ENCODE peak calls at places on chromosomes 4 and X, in five cellular contexts. L, F, B, W and I are unnamed samples.

GRCh38 chr4:4599886-4600285 is 58.0 kb upstream of the STX18 start:
- DNase-seq in L (no peak), F (no peak), B (no peak), W (no peak), I (no peak)

GRCh38 chr4:16123356-16124084 is 39.7 kb upstream of the PROM1 start:
- DNase-seq in L (no peak), F (no peak), B (no peak), W (no peak), I (no peak)

GRCh38 chr4:165112258-165113156 is at the start of gene TMEM192:
- DNase-seq in L (peak; percentile 75), F (peak; percentile 85), B (peak; percentile 88), W (peak; percentile 84), I (no peak)

GRCh38 chrX:110836982-110837381 is 41.4 kb upstream of the CHRDL1 start:
- DNase-seq in L (no peak), F (no peak), B (no peak), W (no peak), I (no peak)

GRCh38 chr4:186342582-186342981 is 76.6 kb downstream of the F11 start:
- DNase-seq in L (no peak), F (no peak), B (no peak), W (no peak), I (no peak)

GRCh38 chr4:147570616-147571015 is 46.6 kb upstream of the TMEM184C start:
- DNase-seq in L (no peak), F (no peak), B (no peak), W (no peak), I (no peak)

GRCh38 chr4:159014896-159015295 is 88.0 kb upstream of the RAPGEF2 start:
- DNase-seq in L (no peak), F (no peak), B (no peak), W (no peak), I (no peak)

GRCh38 chr4:3483471-3483921 is 20.4 kb downstream of the DOK7 start:
- DNase-seq in L (no peak), F (no peak), B (no peak), W (no peak), I (no peak)

GRCh38 chr4:119286377-119287002 is 35.4 kb downstream of the FABP2 start:
- DNase-seq in L (no peak), F (peak; percentile 83), B (no peak), W (no peak), I (no peak)

GRCh38 chr4:6327220-6327917 is 57.7 kb downstream of the WFS1 start:
- DNase-seq in L (peak; percentile 53), F (peak; percentile 55), B (peak; percentile 41), W (peak; percentile 73), I (no peak)

GRCh38 chrX:120727911-120728310 is 98.1 kb upstream of the C1GALT1C1 start:
- DNase-seq in L (no peak), F (no peak), B (no peak), W (no peak), I (no peak)

GRCh38 chrX:132692066-132692465 is 203.2 kb upstream of the MBNL3 start:
- DNase-seq in L (no peak), F (no peak), B (no peak), W (no peak), I (no peak)

GRCh38 chr4:71498002-71498401 is 159.2 kb downstream of the SLC4A4 start:
- DNase-seq in L (no peak), F (peak; percentile 69), B (no peak), W (no peak), I (no peak)

GRCh38 chr4:89469930-89470375 is 162.4 kb upstream of the GPRIN3 start:
- DNase-seq in L (no peak), F (peak; percentile 98), B (peak; percentile 65), W (no peak), I (peak; percentile 53)

GRCh38 chr4:109989044-109989443 is 76.4 kb downstream of the EGF start:
- DNase-seq in L (no peak), F (no peak), B (no peak), W (no peak), I (no peak)

GRCh38 chr4:25258980-25259578 is 25.2 kb downstream of the PI4K2B start:
- DNase-seq in L (no peak), F (peak; percentile 61), B (no peak), W (no peak), I (no peak)

GRCh38 chrX:129833153-129834004 is 10.3 kb downstream of the ZDHHC9 start:
- DNase-seq in L (no peak), F (peak; percentile 73), B (no peak), W (no peak), I (no peak)

GRCh38 chr4:12231098-12231497 is 802.4 kb upstream of the HS3ST1 start:
- DNase-seq in L (no peak), F (no peak), B (no peak), W (no peak), I (no peak)

GRCh38 chrX:119885554-119886428 is 9.9 kb upstream of the AKAP14 start:
- DNase-seq in L (no peak), F (peak; percentile 13), B (no peak), W (no peak), I (no peak)

GRCh38 chr4:91754716-91755115 is 549.0 kb upstream of the GRID2 start:
- DNase-seq in L (no peak), F (no peak), B (no peak), W (no peak), I (no peak)

GRCh38 chr4:3371581-3372001 is 70.2 kb upstream of the HGFAC start:
- DNase-seq in L (no peak), F (peak; percentile 21), B (no peak), W (no peak), I (no peak)

GRCh38 chr4:80340036-80340435 is 4.5 kb downstream of the CFAP299 start:
- DNase-seq in L (no peak), F (peak; percentile 22), B (no peak), W (no peak), I (no peak)

GRCh38 chrX:15447985-15448639 is 45.0 kb downstream of the PIR start:
- DNase-seq in L (no peak), F (peak; percentile 54), B (no peak), W (no peak), I (no peak)

GRCh38 chrX:51852621-51853020 is 40.8 kb upstream of the MAGED1 start:
- DNase-seq in L (no peak), F (no peak), B (no peak), W (no peak), I (no peak)